ENCODE peak calls at places on chromosome 15, in four cellular contexts. One of them, this sample, is unnamed. For H3K9me3, the result is how much of the 10 kb centered on the place peaks cover.

GRCh38 chr15:99477745-99478525 is 87.8 kb upstream of the MEF2A start:
- DNase-seq in PC-3: no peak
- DNase-seq in SK-N-SH: no peak
- DNase-seq in HCT116: no peak
- DNase-seq in this sample: no peak

GRCh38 chr15:57245714-57246113 is 130.6 kb upstream of the CGNL1 start:
- DNase-seq in PC-3: no peak
- DNase-seq in SK-N-SH: no peak
- DNase-seq in HCT116: no peak
- DNase-seq in this sample: no peak

GRCh38 chr15:29736012-29736744 is 86.1 kb downstream of the TJP1 start:
- DNase-seq in PC-3: no peak
- DNase-seq in SK-N-SH: no peak
- DNase-seq in HCT116: no peak
- DNase-seq in this sample: no peak

GRCh38 chr15:62524848-62525247 is 359.8 kb upstream of the C2CD4B start:
- DNase-seq in PC-3: peak
- DNase-seq in SK-N-SH: no peak
- DNase-seq in HCT116: no peak
- DNase-seq in this sample: no peak

GRCh38 chr15:28104326-28104725 is 5.2 kb upstream of the OCA2 start:
- DNase-seq in SK-N-SH: no peak
- DNase-seq in HCT116: no peak
- DNase-seq in PC-3: no peak
- DNase-seq in this sample: no peak

GRCh38 chr15:63048986-63049665 is 6.6 kb downstream of the TPM1 start:
- DNase-seq in HCT116: no peak
- DNase-seq in SK-N-SH: peak
- DNase-seq in PC-3: peak
- DNase-seq in this sample: peak

GRCh38 chr15:40415226-40415625 is 9.6 kb downstream of the IVD start:
- DNase-seq in PC-3: no peak
- DNase-seq in HCT116: no peak
- DNase-seq in SK-N-SH: no peak
- DNase-seq in this sample: no peak

GRCh38 chr15:41951571-41951970 is 20.8 kb downstream of the EHD4 start:
- DNase-seq in PC-3: no peak
- DNase-seq in HCT116: no peak
- DNase-seq in SK-N-SH: no peak
- DNase-seq in this sample: no peak

GRCh38 chr15:62393196-62393595 is 228.1 kb upstream of the C2CD4B start:
- DNase-seq in PC-3: no peak
- DNase-seq in HCT116: no peak
- DNase-seq in SK-N-SH: no peak
- DNase-seq in this sample: no peak

GRCh38 chr15:97346221-97346620 is 614.3 kb upstream of the ARRDC4 start:
- DNase-seq in HCT116: no peak
- DNase-seq in PC-3: no peak
- DNase-seq in SK-N-SH: no peak
- DNase-seq in this sample: no peak

GRCh38 chr15:76177491-76178040 is 117.8 kb downstream of the TMEM266 start:
- DNase-seq in PC-3: peak
- DNase-seq in SK-N-SH: no peak
- DNase-seq in HCT116: no peak
- DNase-seq in this sample: no peak

GRCh38 chr15:96553931-96554330 is 223.4 kb downstream of the NR2F2 start:
- DNase-seq in HCT116: no peak
- DNase-seq in SK-N-SH: no peak
- DNase-seq in PC-3: no peak
- DNase-seq in this sample: no peak

GRCh38 chr15:68655686-68656437 is 77.1 kb downstream of the CORO2B start:
- DNase-seq in PC-3: no peak
- DNase-seq in HCT116: no peak
- DNase-seq in SK-N-SH: peak
- DNase-seq in this sample: no peak

GRCh38 chr15:100438570-100438969 is 90.2 kb downstream of the CERS3 start:
- DNase-seq in HCT116: no peak
- DNase-seq in PC-3: peak
- DNase-seq in SK-N-SH: peak
- DNase-seq in this sample: no peak

GRCh38 chr15:40083756-40084101 is 24.9 kb downstream of the BMF start:
- DNase-seq in HCT116: no peak
- DNase-seq in SK-N-SH: no peak
- DNase-seq in PC-3: no peak
- DNase-seq in this sample: no peak

GRCh38 chr15:67096536-67097294 is 31.3 kb downstream of the SMAD3 start:
- DNase-seq in PC-3: peak
- DNase-seq in HCT116: no peak
- DNase-seq in SK-N-SH: no peak
- DNase-seq in this sample: no peak

GRCh38 chr15:69561071-69561784 is 108.6 kb downstream of the RPLP1 start:
- DNase-seq in PC-3: no peak
- DNase-seq in SK-N-SH: peak
- DNase-seq in HCT116: no peak
- DNase-seq in this sample: no peak

GRCh38 chr15:75713338-75713895 is 769 bp upstream of the CSPG4 start:
- DNase-seq in SK-N-SH: no peak
- DNase-seq in HCT116: no peak
- DNase-seq in PC-3: no peak
- DNase-seq in this sample: no peak

GRCh38 chr15:89125038-89125826 is 37.0 kb downstream of the ABHD2 start:
- DNase-seq in SK-N-SH: no peak
- DNase-seq in PC-3: peak
- DNase-seq in HCT116: no peak
- DNase-seq in this sample: no peak

GRCh38 chr15:40590635-40591105 is 3.4 kb upstream of the KNL1 start:
- DNase-seq in PC-3: no peak
- DNase-seq in SK-N-SH: no peak
- DNase-seq in HCT116: no peak
- DNase-seq in this sample: no peak

GRCh38 chr15:68420186-68420684 is 11.7 kb downstream of the ITGA11 start:
- DNase-seq in PC-3: peak
- DNase-seq in SK-N-SH: no peak
- DNase-seq in HCT116: no peak
- DNase-seq in this sample: peak

GRCh38 chr15:62845239-62846126 is 197.1 kb upstream of the TPM1 start:
- DNase-seq in HCT116: no peak
- DNase-seq in SK-N-SH: no peak
- DNase-seq in PC-3: peak
- DNase-seq in this sample: no peak

GRCh38 chr15:77644543-77645247 is 12.0 kb upstream of the LINGO1 start:
- DNase-seq in SK-N-SH: no peak
- DNase-seq in HCT116: no peak
- DNase-seq in PC-3: no peak
- DNase-seq in this sample: no peak

GRCh38 chr15:43211336-43211735 is 9.5 kb downstream of the EPB42 start:
- DNase-seq in PC-3: no peak
- DNase-seq in HCT116: no peak
- DNase-seq in SK-N-SH: no peak
- DNase-seq in this sample: no peak

GRCh38 chr15:58864602-58865419 is 68.7 kb downstream of the SLTM start:
- DNase-seq in HCT116: no peak
- DNase-seq in SK-N-SH: peak
- DNase-seq in PC-3: no peak
- DNase-seq in this sample: peak

GRCh38 chr15:40340038-40340739 is 550 bp downstream of the CCDC9B start:
- DNase-seq in PC-3: peak
- DNase-seq in SK-N-SH: peak
- DNase-seq in HCT116: no peak
- DNase-seq in this sample: no peak

GRCh38 chr15:94229591-94230365 is 1.6 kb upstream of the MCTP2 start:
- DNase-seq in PC-3: peak
- DNase-seq in SK-N-SH: no peak
- DNase-seq in HCT116: no peak
- DNase-seq in this sample: no peak

DNA sequence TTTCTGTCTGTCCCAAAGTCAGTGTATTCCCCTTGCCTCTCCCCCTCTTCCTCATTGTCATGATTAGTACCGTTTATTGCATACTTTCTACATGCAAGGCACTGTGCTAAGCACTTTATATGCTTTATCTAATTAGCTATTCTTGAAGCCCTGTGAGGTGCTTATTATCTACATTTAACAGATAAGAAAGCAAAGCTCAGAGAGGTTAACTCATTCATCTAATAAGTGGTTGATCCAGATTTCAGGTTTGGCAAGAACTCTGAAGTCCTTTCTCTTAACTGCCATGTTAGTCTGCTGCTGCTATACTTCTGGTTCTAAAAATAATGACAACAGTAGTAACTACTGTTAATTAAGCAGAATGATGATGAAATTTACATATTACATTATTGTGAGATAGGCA is 13.5 kb downstream of the IQGAP1 start:
- DNase-seq in HCT116: no peak
- DNase-seq in PC-3: no peak
- DNase-seq in SK-N-SH: no peak
- DNase-seq in this sample: no peak
- H3K9ac ChIP-seq in HCT116: peak
- H3K9ac ChIP-seq in PC-3: peak
- H3K9ac ChIP-seq in SK-N-SH: peak
- H3K9ac ChIP-seq in this sample: no peak

GRCh38 chr15:82882250-82882928 is 70.1 kb downstream of the HOMER2 start:
- DNase-seq in PC-3: no peak
- DNase-seq in HCT116: no peak
- DNase-seq in SK-N-SH: no peak
- DNase-seq in this sample: no peak
- TF ChIP-seq EZH2phosphoT487 in PC-3: no peak
- TF ChIP-seq EZH2phosphoT487 in HCT116: no peak
- TF ChIP-seq EZH2phosphoT487 in SK-N-SH: no peak
- TF ChIP-seq EZH2phosphoT487 in this sample: no peak

DNA sequence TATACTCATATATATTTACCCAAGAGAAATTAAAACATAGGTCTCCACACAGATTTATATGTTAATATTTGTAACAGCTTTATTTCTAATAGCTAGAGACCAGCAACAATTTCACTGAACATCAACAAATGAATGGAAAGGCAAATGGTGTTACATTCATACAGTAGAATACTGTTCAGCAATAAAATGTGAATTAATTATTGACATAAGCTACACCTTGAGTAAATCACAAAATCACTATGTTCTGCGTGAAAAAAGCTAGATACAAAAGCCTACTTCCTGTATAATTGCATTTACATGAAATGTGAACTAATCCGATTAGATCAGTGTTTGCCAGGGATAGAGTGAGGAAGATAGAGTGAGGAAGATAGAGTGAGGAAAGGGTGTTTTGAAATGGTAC is 945.7 kb downstream of the SQOR start:
- DNase-seq in SK-N-SH: no peak
- DNase-seq in PC-3: no peak
- DNase-seq in HCT116: no peak
- DNase-seq in this sample: no peak
- H3K9me3 ChIP-seq in SK-N-SH: under half
- H3K9me3 ChIP-seq in PC-3: under half
- H3K9me3 ChIP-seq in HCT116: under half
- H3K9me3 ChIP-seq in this sample: under half

DNA sequence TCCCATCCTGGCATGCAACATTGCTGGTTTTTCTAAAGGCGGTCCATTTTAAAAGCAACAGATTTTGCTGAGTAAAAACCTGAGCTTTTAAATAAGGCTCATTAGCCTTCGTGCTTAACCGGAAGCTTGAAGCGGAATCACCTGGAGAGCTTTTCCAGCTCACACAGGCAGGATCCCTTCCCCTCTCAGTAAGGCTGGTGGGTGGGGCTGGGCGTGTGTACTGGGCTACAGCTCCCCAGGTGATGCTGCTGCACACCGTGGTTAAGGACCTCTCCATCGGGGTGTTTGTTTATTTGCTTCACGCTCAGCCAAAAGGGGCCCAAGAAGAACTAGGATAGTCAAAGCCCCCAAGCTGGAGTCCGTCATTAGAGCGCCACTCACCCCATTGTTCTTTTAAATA is 17.2 kb upstream of the MEX3B start:
- DNase-seq in SK-N-SH: no peak
- DNase-seq in PC-3: no peak
- DNase-seq in HCT116: no peak
- DNase-seq in this sample: peak
- H3K9ac ChIP-seq in SK-N-SH: no peak
- H3K9ac ChIP-seq in PC-3: no peak
- H3K9ac ChIP-seq in HCT116: no peak
- H3K9ac ChIP-seq in this sample: no peak